ENCODE peak calls at places on chromosomes 2 and 18, in nine cellular contexts. One of them, this sample, is unnamed.

GRCh38 chr2:20599861-20600461 is 50.9 kb downstream of the HS1BP3 start:
- DNase-seq in endodermal cell: peak; percentile 38
- DNase-seq in CD8-positive, alpha-beta memory T cell: peak; percentile 8
- DNase-seq in sigmoid colon: peak; percentile 68
- DNase-seq in GM23248: no peak
- DNase-seq in heart right ventricle: no peak
- DNase-seq in stomach: peak; percentile 24
- DNase-seq in neural progenitor cell: peak; percentile 82
- DNase-seq in small intestine: no peak
- DNase-seq in this sample: no peak

GRCh38 chr2:128726221-128726620 is 407.6 kb upstream of the HS6ST1 start:
- DNase-seq in sigmoid colon: no peak
- DNase-seq in stomach: no peak
- DNase-seq in endodermal cell: no peak
- DNase-seq in CD8-positive, alpha-beta memory T cell: no peak
- DNase-seq in neural progenitor cell: no peak
- DNase-seq in heart right ventricle: no peak
- DNase-seq in GM23248: peak; percentile 54
- DNase-seq in small intestine: no peak
- DNase-seq in this sample: no peak

GRCh38 chr2:189657867-189658266 is 3.4 kb upstream of the ASNSD1 start:
- DNase-seq in CD8-positive, alpha-beta memory T cell: peak; percentile 73
- DNase-seq in small intestine: peak; percentile 53
- DNase-seq in sigmoid colon: no peak
- DNase-seq in endodermal cell: peak; percentile 63
- DNase-seq in heart right ventricle: peak; percentile 21
- DNase-seq in neural progenitor cell: no peak
- DNase-seq in GM23248: no peak
- DNase-seq in stomach: peak; percentile 54
- DNase-seq in this sample: peak; percentile 67

GRCh38 chr2:240303896-240304745 is 131.3 kb upstream of the GPC1 start:
- DNase-seq in endodermal cell: peak; percentile 35
- DNase-seq in stomach: no peak
- DNase-seq in neural progenitor cell: no peak
- DNase-seq in CD8-positive, alpha-beta memory T cell: no peak
- DNase-seq in GM23248: no peak
- DNase-seq in heart right ventricle: no peak
- DNase-seq in sigmoid colon: no peak
- DNase-seq in small intestine: no peak
- DNase-seq in this sample: peak; percentile 20

GRCh38 chr2:33272001-33272400 is 204.4 kb upstream of the RASGRP3 start:
- DNase-seq in endodermal cell: no peak
- DNase-seq in heart right ventricle: no peak
- DNase-seq in GM23248: peak; percentile 70
- DNase-seq in small intestine: no peak
- DNase-seq in CD8-positive, alpha-beta memory T cell: no peak
- DNase-seq in neural progenitor cell: no peak
- DNase-seq in sigmoid colon: no peak
- DNase-seq in stomach: no peak
- DNase-seq in this sample: no peak

GRCh38 chr18:43061318-43061717 is 54.2 kb downstream of the RIT2 start:
- DNase-seq in small intestine: no peak
- DNase-seq in GM23248: no peak
- DNase-seq in neural progenitor cell: no peak
- DNase-seq in stomach: no peak
- DNase-seq in sigmoid colon: no peak
- DNase-seq in endodermal cell: no peak
- DNase-seq in heart right ventricle: no peak
- DNase-seq in CD8-positive, alpha-beta memory T cell: no peak
- DNase-seq in this sample: no peak

GRCh38 chr2:200396726-200397348 is 90.3 kb downstream of the SPATS2L start:
- DNase-seq in neural progenitor cell: no peak
- DNase-seq in sigmoid colon: no peak
- DNase-seq in small intestine: no peak
- DNase-seq in heart right ventricle: no peak
- DNase-seq in CD8-positive, alpha-beta memory T cell: no peak
- DNase-seq in GM23248: peak; percentile 57
- DNase-seq in stomach: no peak
- DNase-seq in endodermal cell: no peak
- DNase-seq in this sample: no peak

GRCh38 chr2:136891100-136891499 is 125.8 kb downstream of the THSD7B start:
- DNase-seq in endodermal cell: no peak
- DNase-seq in sigmoid colon: no peak
- DNase-seq in stomach: no peak
- DNase-seq in neural progenitor cell: no peak
- DNase-seq in CD8-positive, alpha-beta memory T cell: no peak
- DNase-seq in heart right ventricle: no peak
- DNase-seq in GM23248: no peak
- DNase-seq in small intestine: no peak
- DNase-seq in this sample: no peak

GRCh38 chr2:224360801-224361251 is 41.1 kb downstream of the FAM124B start:
- DNase-seq in endodermal cell: no peak
- DNase-seq in stomach: no peak
- DNase-seq in CD8-positive, alpha-beta memory T cell: no peak
- DNase-seq in neural progenitor cell: no peak
- DNase-seq in heart right ventricle: no peak
- DNase-seq in sigmoid colon: no peak
- DNase-seq in small intestine: no peak
- DNase-seq in GM23248: peak; percentile 37
- DNase-seq in this sample: no peak

GRCh38 chr2:191691016-191691725 is 13.2 kb downstream of the NABP1 start:
- DNase-seq in small intestine: peak; percentile 77
- DNase-seq in heart right ventricle: peak; percentile 62
- DNase-seq in stomach: peak; percentile 32
- DNase-seq in sigmoid colon: no peak
- DNase-seq in GM23248: peak; percentile 88
- DNase-seq in endodermal cell: peak; percentile 67
- DNase-seq in neural progenitor cell: peak; percentile 60
- DNase-seq in CD8-positive, alpha-beta memory T cell: peak; percentile 57
- DNase-seq in this sample: no peak

GRCh38 chr2:217897091-217897715 is 105.6 kb downstream of the TNS1 start:
- DNase-seq in stomach: peak; percentile 80
- DNase-seq in endodermal cell: no peak
- DNase-seq in sigmoid colon: no peak
- DNase-seq in CD8-positive, alpha-beta memory T cell: no peak
- DNase-seq in neural progenitor cell: no peak
- DNase-seq in small intestine: no peak
- DNase-seq in GM23248: no peak
- DNase-seq in heart right ventricle: no peak
- DNase-seq in this sample: peak; percentile 71

GRCh38 chr18:23226386-23226785 is 91.1 kb downstream of the CABLES1 start:
- DNase-seq in small intestine: no peak
- DNase-seq in heart right ventricle: no peak
- DNase-seq in CD8-positive, alpha-beta memory T cell: peak; percentile 11
- DNase-seq in endodermal cell: no peak
- DNase-seq in sigmoid colon: no peak
- DNase-seq in neural progenitor cell: no peak
- DNase-seq in GM23248: peak; percentile 62
- DNase-seq in stomach: no peak
- DNase-seq in this sample: no peak

GRCh38 chr2:237201461-237202287 is 116.0 kb downstream of the COPS8 start:
- DNase-seq in heart right ventricle: no peak
- DNase-seq in stomach: peak; percentile 25
- DNase-seq in small intestine: no peak
- DNase-seq in GM23248: peak; percentile 95
- DNase-seq in sigmoid colon: peak; percentile 67
- DNase-seq in endodermal cell: peak; percentile 72
- DNase-seq in CD8-positive, alpha-beta memory T cell: no peak
- DNase-seq in neural progenitor cell: no peak
- DNase-seq in this sample: no peak

GRCh38 chr2:173307287-173307686 is 47.4 kb upstream of the CDCA7 start:
- DNase-seq in small intestine: no peak
- DNase-seq in heart right ventricle: no peak
- DNase-seq in sigmoid colon: no peak
- DNase-seq in GM23248: no peak
- DNase-seq in endodermal cell: no peak
- DNase-seq in CD8-positive, alpha-beta memory T cell: no peak
- DNase-seq in neural progenitor cell: peak; percentile 39
- DNase-seq in stomach: no peak
- DNase-seq in this sample: no peak
- H3K4me3 ChIP-seq in small intestine: no peak overlapping the region
- H3K4me3 ChIP-seq in heart right ventricle: no peak overlapping the region
- H3K4me3 ChIP-seq in sigmoid colon: no peak overlapping the region
- H3K4me3 ChIP-seq in GM23248: no peak overlapping the region
- H3K4me3 ChIP-seq in endodermal cell: no peak overlapping the region
- H3K4me3 ChIP-seq in CD8-positive, alpha-beta memory T cell: no peak overlapping the region
- H3K4me3 ChIP-seq in neural progenitor cell: no peak overlapping the region
- H3K4me3 ChIP-seq in stomach: no peak overlapping the region
- H3K4me3 ChIP-seq in this sample: no peak overlapping the region

DNA sequence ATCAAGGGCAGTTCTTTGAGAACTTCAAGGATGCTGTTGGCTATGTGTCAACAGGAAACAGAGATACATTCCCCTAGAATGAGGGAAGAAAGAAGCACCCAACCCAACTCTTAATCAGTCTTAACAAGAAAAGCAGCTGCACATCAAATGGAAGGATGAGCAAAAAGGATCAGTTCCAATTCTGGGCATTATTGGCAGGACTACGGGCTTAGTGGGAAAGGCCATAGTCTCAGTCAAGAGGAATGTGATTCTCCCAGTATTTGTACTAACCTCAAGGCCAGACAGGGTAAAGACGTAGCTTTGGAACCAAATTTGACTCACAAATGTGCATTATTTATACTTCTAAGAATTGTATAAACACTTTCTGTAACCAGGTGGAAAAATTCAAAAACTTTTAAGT is 18.2 kb downstream of the BMP10 start:
- DNase-seq in sigmoid colon: no peak
- DNase-seq in CD8-positive, alpha-beta memory T cell: no peak
- DNase-seq in neural progenitor cell: no peak
- DNase-seq in endodermal cell: no peak
- DNase-seq in small intestine: no peak
- DNase-seq in GM23248: peak; percentile 14
- DNase-seq in stomach: no peak
- DNase-seq in heart right ventricle: no peak
- DNase-seq in this sample: no peak
- H3K27ac ChIP-seq in sigmoid colon: no peak overlapping the region
- H3K27ac ChIP-seq in CD8-positive, alpha-beta memory T cell: no peak overlapping the region
- H3K27ac ChIP-seq in neural progenitor cell: no peak overlapping the region
- H3K27ac ChIP-seq in endodermal cell: no peak overlapping the region
- H3K27ac ChIP-seq in small intestine: no peak overlapping the region
- H3K27ac ChIP-seq in GM23248: no peak overlapping the region
- H3K27ac ChIP-seq in stomach: no peak overlapping the region
- H3K27ac ChIP-seq in heart right ventricle: no peak overlapping the region
- H3K27ac ChIP-seq in this sample: no peak overlapping the region

DNA sequence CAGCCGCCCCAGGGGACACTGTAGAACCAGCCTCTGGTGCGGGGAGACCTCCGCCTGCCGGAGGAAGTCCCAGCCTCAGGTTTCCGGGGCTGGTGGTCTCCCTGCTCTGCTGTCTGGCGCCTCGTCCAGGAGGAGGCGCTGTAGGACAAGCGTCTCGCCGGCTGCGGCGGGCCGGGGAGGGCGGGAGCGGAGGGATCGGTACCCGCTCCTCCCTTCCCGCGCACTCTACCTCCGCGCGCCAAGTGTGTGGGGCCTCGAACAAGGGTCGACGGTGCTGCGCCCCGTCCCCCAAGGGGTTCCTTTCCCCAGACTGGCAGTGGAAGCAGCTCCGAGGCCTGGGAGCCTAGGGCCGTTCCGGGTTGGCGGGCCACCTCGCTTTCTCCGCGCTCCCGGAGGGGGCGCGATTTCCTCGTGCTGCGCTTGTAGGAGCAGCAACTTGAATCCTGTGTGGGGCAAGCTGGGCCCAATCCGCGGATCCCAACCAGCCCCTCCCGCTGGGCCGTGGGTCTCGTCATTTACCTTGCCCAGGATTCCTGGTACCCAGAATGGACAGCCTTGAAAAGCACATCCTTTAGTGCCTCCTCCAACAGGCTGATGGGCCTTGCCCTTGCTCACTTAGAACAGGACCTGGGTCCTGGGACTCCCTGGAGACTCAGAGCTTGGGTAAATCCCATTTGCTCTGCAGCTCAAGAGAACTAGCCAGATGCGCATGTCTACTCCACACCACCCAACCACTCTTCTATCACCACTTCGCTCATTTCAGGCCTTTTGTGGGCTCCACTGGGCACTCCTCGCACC is 10.6 kb upstream of the HOXD4 start:
- DNase-seq in CD8-positive, alpha-beta memory T cell: peak; percentile 70
- DNase-seq in small intestine: peak; percentile 39
- DNase-seq in stomach: peak; percentile 56
- DNase-seq in endodermal cell: peak; percentile 95
- DNase-seq in GM23248: peak; percentile 89
- DNase-seq in neural progenitor cell: peak; percentile 93
- DNase-seq in heart right ventricle: peak; percentile 49
- DNase-seq in sigmoid colon: peak; percentile 87
- DNase-seq in this sample: peak; percentile 65
- H3K27me3 ChIP-seq in CD8-positive, alpha-beta memory T cell: peaks cover 85% of the 10 kb centered on the region
- H3K27me3 ChIP-seq in small intestine: peaks cover 6% of the 10 kb centered on the region
- H3K27me3 ChIP-seq in stomach: peaks cover 15% of the 10 kb centered on the region
- H3K27me3 ChIP-seq in endodermal cell: peaks cover 98% of the 10 kb centered on the region
- H3K27me3 ChIP-seq in GM23248: no peaks in the 10 kb centered on the region
- H3K27me3 ChIP-seq in neural progenitor cell: peaks cover 100% of the 10 kb centered on the region
- H3K27me3 ChIP-seq in heart right ventricle: peaks cover 93% of the 10 kb centered on the region
- H3K27me3 ChIP-seq in sigmoid colon: peaks cover 51% of the 10 kb centered on the region
- H3K27me3 ChIP-seq in this sample: peaks cover 19% of the 10 kb centered on the region

GRCh38 chr2:232420463-232421188 is 14.0 kb downstream of the ALPG start:
- DNase-seq in small intestine: peak; percentile 63
- DNase-seq in endodermal cell: peak; percentile 89
- DNase-seq in heart right ventricle: no peak
- DNase-seq in stomach: peak; percentile 61
- DNase-seq in sigmoid colon: no peak
- DNase-seq in CD8-positive, alpha-beta memory T cell: no peak
- DNase-seq in neural progenitor cell: peak; percentile 85
- DNase-seq in GM23248: peak; percentile 42
- DNase-seq in this sample: no peak
- H3K4me3 ChIP-seq in small intestine: peak overlapping the region; percentile 32
- H3K4me3 ChIP-seq in endodermal cell: peak overlapping the region; percentile 70
- H3K4me3 ChIP-seq in heart right ventricle: peak overlapping the region; percentile 30
- H3K4me3 ChIP-seq in stomach: peak overlapping the region; percentile 46
- H3K4me3 ChIP-seq in sigmoid colon: no peak overlapping the region
- H3K4me3 ChIP-seq in CD8-positive, alpha-beta memory T cell: no peak overlapping the region
- H3K4me3 ChIP-seq in neural progenitor cell: peak overlapping the region; percentile 52
- H3K4me3 ChIP-seq in GM23248: peak overlapping the region; percentile 15
- H3K4me3 ChIP-seq in this sample: no peak overlapping the region

This sample was measured in lung.